ENCODE peak calls at places on chromosomes 7 and 10, in four cellular contexts. W is keratinocyte, O is endothelial cell of umbilical vein, B is K562. E is an unnamed sample. For H3K9me1, the result is how much of the 10 kb centered on the place peaks cover.

GRCh38 chr7:105713488-105714465 is 132.5 kb upstream of the EFCAB10 start:
- DNase-seq in W (no peak), O (no peak), B (no peak), E (no peak)

GRCh38 chr7:45088821-45089313 is at the start of gene NACAD:
- DNase-seq in W (no peak), O (peak), B (peak), E (peak)

GRCh38 chr7:5296627-5297226 is 14.0 kb downstream of the SLC29A4 start:
- DNase-seq in W (no peak), O (peak), B (peak), E (no peak)

GRCh38 chr10:99430116-99430450 is 341 bp downstream of the GOT1 start:
- DNase-seq in W (no peak), O (no peak), B (no peak), E (no peak)

GRCh38 chr10:70481831-70482530 is 3.4 kb downstream of the PALD1 start:
- DNase-seq in W (no peak), O (peak), B (no peak), E (no peak)

GRCh38 chr7:7918736-7919448 is 49.7 kb upstream of the GLCCI1 start:
- DNase-seq in W (no peak), O (no peak), B (no peak), E (peak)

GRCh38 chr10:116737582-116738358 is 4.6 kb downstream of the HSPA12A start:
- DNase-seq in W (no peak), O (no peak), B (no peak), E (no peak)

GRCh38 chr7:157513682-157514081 is 176.9 kb downstream of the DNAJB6 start:
- DNase-seq in W (no peak), O (no peak), B (no peak), E (no peak)

GRCh38 chr7:50358808-50359207 is 54.3 kb downstream of the IKZF1 start:
- DNase-seq in W (no peak), O (no peak), B (peak), E (no peak)

GRCh38 chr7:139893999-139894398 is 64.9 kb downstream of the TBXAS1 start:
- DNase-seq in W (no peak), O (no peak), B (no peak), E (no peak)

GRCh38 chr10:77594171-77594783 is 43.3 kb downstream of the KCNMA1 start:
- DNase-seq in W (no peak), O (no peak), B (no peak), E (no peak)

GRCh38 chr10:71444284-71445054 is 47.7 kb downstream of the CDH23 start:
- DNase-seq in W (no peak), O (no peak), B (no peak), E (no peak)

DNA sequence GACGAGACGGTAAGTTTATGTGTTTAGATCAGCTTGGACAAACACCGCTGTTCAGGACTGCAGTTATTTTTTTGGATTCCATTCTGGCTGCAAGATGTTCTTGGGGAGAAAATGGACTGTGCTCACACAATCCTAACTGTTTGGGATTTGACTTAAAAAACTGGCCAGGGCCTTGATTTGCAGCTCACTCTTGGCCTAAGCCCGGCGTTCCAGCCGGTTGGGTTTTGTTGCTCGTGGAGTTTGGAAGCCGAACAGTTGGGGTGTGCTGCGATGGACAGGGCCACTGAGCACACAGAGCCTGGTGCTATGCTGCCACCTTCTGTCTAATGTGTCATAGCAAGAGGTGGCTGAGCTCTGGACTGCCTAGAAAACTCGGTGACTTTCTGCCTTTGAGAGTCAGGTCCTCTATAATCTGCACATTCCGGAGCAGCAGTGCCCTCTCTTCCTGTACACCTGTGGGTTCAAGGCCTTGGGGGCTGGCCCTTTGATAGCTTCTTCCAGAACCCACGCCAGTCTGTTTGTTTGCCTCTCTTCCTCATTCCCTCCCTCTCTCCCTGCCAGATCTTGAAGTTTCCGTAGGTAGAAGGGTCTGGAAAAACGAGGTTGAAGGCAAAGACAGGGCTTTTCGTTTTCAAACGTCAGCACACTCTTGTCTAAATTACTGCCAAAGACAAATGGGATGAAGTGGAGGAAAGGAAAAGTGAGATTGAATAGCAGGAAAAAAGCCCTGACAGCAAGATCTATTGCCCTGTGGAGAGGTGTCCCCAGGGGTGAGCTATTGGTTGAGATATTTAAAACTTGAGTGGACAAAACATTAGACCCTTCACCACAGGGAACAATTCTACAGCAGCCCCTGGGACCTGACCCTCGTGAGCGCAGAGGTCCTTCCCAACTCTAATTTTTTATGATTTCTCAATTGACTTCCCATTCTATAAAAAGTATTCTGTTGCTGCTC is 167.6 kb upstream of the HABP2 start:
- DNase-seq in W (no peak), O (peak), B (peak), E (peak)
- H3K4me2 ChIP-seq in W (no peak), O (no peak), B (no peak), E (no peak)

DNA sequence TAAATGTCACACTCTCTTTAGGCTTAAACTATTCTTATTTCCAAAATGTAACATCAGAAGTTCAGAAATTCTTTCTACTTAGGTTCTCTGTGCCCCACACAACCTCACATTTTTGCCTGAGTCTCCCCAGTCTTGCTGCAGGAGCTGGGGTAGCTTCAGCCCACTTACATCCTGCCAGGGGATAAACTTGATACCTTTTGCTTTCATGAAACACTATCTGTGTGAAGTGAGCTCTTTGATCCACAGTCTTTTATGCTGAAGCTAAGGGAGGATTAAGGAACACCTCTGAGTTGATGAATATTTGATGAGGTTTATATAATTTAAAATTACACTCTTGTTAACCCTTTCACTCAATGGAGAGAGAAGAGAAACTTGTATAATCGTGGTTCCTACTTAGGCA is 341.0 kb downstream of the AUTS2 start:
- DNase-seq in W (no peak), O (no peak), B (no peak), E (no peak)
- H3K9me1 ChIP-seq in W (under half), O (under half), B (under half), E (under half)

DNA sequence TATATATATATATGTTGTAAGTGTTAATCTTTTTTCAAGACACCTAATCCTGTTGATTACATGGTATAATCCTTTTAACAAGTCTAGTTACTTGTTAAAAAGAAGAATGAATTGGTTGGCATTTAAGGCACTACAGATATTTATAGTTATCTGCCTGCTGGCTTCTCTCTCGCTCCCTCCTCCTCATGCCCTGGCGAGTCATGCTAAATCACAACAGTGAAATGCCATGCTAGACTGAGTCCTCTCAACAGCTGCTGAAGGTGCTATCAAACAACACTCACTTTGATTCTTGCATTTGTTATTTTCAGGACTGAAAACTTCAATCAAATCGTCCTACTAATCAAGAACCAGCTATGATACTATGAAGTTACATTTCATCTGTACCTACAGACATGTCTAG is 15.4 kb downstream of the NRAP start:
- DNase-seq in W (no peak), O (no peak), B (no peak), E (no peak)
- H3K4me2 ChIP-seq in W (no peak), O (no peak), B (no peak), E (no peak)

GRCh38 chr7:151291206-151291605 is 42.7 kb upstream of the SMARCD3 start:
- DNase-seq in W (no peak), O (no peak), B (no peak), E (no peak)

GRCh38 chr7:151289891-151290290 is 41.4 kb upstream of the SMARCD3 start:
- DNase-seq in W (no peak), O (no peak), B (no peak), E (no peak)

GRCh38 chr7:151296202-151296992 is 45.2 kb upstream of the NUB1 start:
- DNase-seq in W (no peak), O (no peak), B (no peak), E (no peak)

GRCh38 chr7:151290355-151290760 is 41.9 kb upstream of the SMARCD3 start:
- DNase-seq in W (no peak), O (no peak), B (no peak), E (no peak)

DNA sequence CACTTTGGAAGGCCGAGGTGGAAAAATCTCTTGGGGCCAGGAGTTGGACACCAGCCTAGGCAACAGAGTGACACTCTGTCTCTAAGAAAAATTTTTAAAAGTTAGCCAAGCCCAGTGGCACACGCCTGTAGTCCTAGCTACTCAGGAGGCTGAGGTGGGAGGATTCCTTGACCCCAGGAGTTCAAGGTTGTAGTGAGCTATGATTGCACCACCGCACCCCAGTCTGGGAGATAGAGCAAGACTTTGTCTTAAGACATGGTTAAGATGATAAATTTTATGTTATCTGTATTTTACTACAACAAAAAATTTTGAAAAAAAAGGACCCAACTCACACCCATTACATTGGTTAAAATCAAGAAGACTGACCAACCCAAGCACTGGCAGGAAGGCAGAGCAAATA is 44.4 kb upstream of the SMARCD3 start:
- DNase-seq in W (no peak), O (no peak), B (no peak), E (no peak)
- H3K9me1 ChIP-seq in W (under half), O (under half), B (under half), E (under half)

GRCh38 chr10:51421853-51422252 is 277.5 kb downstream of the CSTF2T start:
- DNase-seq in W (no peak), O (no peak), B (no peak), E (peak)
- H3K4me2 ChIP-seq in W (no peak), O (no peak), B (no peak), E (no peak)

GRCh38 chr7:151228024-151228866 is 1.2 kb upstream of the ABCF2 start:
- DNase-seq in W (no peak), O (no peak), B (peak), E (no peak)
- H3K9me1 ChIP-seq in W (under half), O (under half), B (under half), E (under half)

GRCh38 chr10:85857305-85857704 is 509.3 kb downstream of the GRID1 start:
- DNase-seq in W (no peak), O (no peak), B (no peak), E (no peak)
- H3K4me2 ChIP-seq in W (no peak), O (no peak), B (no peak), E (no peak)

DNA sequence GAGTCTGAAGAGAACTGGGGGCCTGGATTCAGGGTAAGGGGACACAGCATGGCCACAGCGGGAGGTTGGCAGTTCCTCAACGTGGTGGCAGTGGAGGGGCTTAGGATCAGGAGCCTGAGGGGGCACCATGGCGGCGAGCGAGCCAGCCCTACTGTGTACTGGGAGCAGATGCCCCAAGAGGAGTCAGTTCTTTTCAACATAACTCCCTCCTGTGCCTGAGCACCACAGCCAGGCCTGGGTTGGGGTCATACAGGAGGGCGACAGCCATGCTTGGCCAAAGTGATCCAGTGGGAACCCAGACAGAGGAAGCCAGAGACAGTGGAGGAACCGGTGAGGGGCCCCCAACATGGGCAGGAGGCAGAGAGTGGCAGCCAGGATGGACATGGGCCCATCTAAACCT is 65.8 kb downstream of the MICALL2 start:
- DNase-seq in W (no peak), O (no peak), B (no peak), E (no peak)
- H3K9me1 ChIP-seq in W (under half), O (under half), B (under half), E (under half)

GRCh38 chr10:11685787-11686218 is 56.4 kb upstream of the ECHDC3 start:
- DNase-seq in W (no peak), O (peak), B (peak), E (peak)
- H3K4me2 ChIP-seq in W (peak), O (peak), B (no peak), E (peak)

E was measured in IMR-90.